ENCODE peak calls at places on chromosomes 7 and 10, in four cellular contexts. Z is BE2C, M is pancreas, X is uterus. I is an unnamed sample.

GRCh38 chr10:73874267-73875138 is at the start of gene CAMK2G:
- DNase-seq in X (peak; percentile 82), M (peak; percentile 84), Z (peak; percentile 86), I (no peak)

GRCh38 chr10:86652361-86653202 is 1.8 kb upstream of the OPN4 start:
- DNase-seq in Z (no peak), M (no peak), X (no peak), I (peak; percentile 58)

GRCh38 chr10:43897765-43898419 is 249.2 kb upstream of the ZNF32 start:
- DNase-seq in X (no peak), M (no peak), Z (no peak), I (no peak)

GRCh38 chr7:79982151-79982770 is 152.4 kb upstream of the GNAI1 start:
- DNase-seq in Z (no peak), X (no peak), M (no peak), I (no peak)

GRCh38 chr10:63521389-63522128 is at the start of gene REEP3:
- DNase-seq in Z (peak; percentile 67), X (peak; percentile 67), M (peak; percentile 54), I (peak; percentile 83)

GRCh38 chr7:155206286-155207020 is 91.2 kb upstream of the INSIG1 start:
- DNase-seq in X (peak; percentile 47), M (no peak), Z (no peak), I (no peak)

GRCh38 chr7:140005754-140006503 is 56.8 kb downstream of the PARP12 start:
- DNase-seq in M (no peak), X (no peak), Z (peak; percentile 64), I (no peak)

GRCh38 chr10:95783741-95784140 is 27.8 kb downstream of the ENTPD1 start:
- DNase-seq in M (no peak), X (no peak), Z (no peak), I (no peak)

GRCh38 chr10:95758351-95759025 is 2.5 kb downstream of the ENTPD1 start:
- DNase-seq in M (no peak), Z (no peak), X (no peak), I (no peak)

GRCh38 chr10:772227-772637 is 82.8 kb upstream of the DIP2C start:
- DNase-seq in Z (no peak), X (no peak), M (no peak), I (peak; percentile 60)

GRCh38 chr7:22806754-22807153 is 15.9 kb downstream of the TOMM7 start:
- DNase-seq in Z (no peak), X (no peak), M (no peak), I (no peak)

GRCh38 chr10:61971016-61971350 is 69.5 kb downstream of the ARID5B start:
- DNase-seq in M (no peak), Z (no peak), X (no peak), I (no peak)

GRCh38 chr7:12567015-12567414 is 3.5 kb upstream of the SCIN start:
- DNase-seq in X (no peak), M (no peak), Z (no peak), I (no peak)

GRCh38 chr7:139659922-139660316 is 117.9 kb downstream of the HIPK2 start:
- DNase-seq in X (no peak), M (peak; percentile 62), Z (no peak), I (no peak)

GRCh38 chr10:34256216-34256615 is 558.9 kb downstream of the PARD3 start:
- DNase-seq in X (no peak), Z (no peak), M (no peak), I (no peak)

GRCh38 chr10:110821508-110821907 is 50.2 kb upstream of the PDCD4 start:
- DNase-seq in X (peak; percentile 67), M (no peak), Z (no peak), I (no peak)

DNA sequence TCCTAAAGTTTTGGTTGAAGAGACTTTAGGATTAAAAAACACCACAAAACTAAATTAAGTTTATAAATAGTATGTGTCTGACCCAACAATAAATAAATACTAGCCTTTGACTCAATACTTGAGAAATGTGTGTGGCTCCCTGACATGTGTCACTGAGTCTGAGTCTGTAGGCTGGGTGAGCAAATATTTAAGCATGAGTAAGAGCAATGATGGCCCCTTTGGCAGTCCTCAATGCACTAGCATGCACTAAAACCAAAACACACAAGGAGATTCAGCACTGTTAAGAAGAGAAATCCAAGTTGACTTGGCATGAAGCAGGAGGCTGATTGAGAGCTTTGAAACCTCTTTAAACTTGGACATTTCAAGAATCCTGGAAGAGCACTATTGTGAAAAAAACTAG is 37.1 kb downstream of the CCDC71L start:
- DNase-seq in M (no peak), X (no peak), Z (no peak), I (no peak)
- TF ChIP-seq CTCF in M (no peak), X (no peak), Z (no peak), I (no peak)

DNA sequence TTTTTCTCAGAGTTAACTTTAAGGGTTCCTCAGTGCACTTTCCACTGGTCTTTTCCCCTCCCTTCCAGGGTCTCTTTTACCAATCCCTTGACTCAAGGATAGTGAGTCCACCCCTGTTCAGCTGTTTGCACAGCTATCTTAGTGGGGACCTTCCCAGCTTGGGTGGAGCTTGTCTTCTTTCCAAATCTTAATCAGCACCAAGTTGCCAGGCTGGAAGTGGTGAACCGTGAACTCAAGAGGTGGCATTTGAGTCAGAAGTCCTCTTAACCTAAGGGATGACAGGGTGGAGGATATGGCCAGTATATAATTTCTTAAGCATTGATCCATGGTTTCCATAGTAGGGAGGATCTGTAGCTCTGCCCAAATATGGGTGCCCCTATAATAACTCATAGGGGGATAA is 25.0 kb downstream of the MAPK8 start:
- DNase-seq in X (no peak), Z (no peak), M (no peak), I (no peak)
- TF ChIP-seq CTCF in X (no peak), Z (no peak), M (no peak), I (no peak)

GRCh38 chr7:102064361-102065025 is 222.2 kb upstream of the SH2B2 start:
- DNase-seq in M (no peak), X (no peak), Z (peak; percentile 73), I (no peak)

GRCh38 chr7:102068846-102069245 is 217.8 kb upstream of the SH2B2 start:
- DNase-seq in Z (no peak), X (no peak), M (no peak), I (no peak)

GRCh38 chr7:102063736-102064135 is 222.9 kb upstream of the SH2B2 start:
- DNase-seq in X (no peak), M (no peak), Z (peak; percentile 74), I (no peak)

GRCh38 chr7:102065226-102065625 is 221.4 kb upstream of the SH2B2 start:
- DNase-seq in Z (no peak), X (no peak), M (no peak), I (no peak)

DNA sequence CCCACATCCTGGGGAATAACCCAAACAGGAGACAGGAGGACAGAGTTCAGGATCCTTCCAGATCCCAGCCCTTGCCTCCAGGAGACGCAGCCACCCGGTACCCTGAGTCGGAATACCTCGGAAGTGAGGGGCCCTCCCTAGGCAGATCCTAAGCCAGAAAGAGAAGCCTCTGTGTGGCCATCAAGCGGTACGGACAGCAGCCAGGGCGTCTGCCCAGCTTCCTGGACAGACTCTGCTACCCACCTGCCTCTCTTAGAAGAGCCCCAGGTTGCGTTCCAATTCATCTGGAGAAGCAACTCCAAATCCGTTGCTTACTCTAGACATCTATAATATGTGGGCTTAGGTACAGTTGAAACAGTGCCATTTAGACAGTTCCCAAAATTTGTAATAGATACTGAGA is 220.2 kb upstream of the SH2B2 start:
- DNase-seq in Z (no peak), M (no peak), X (no peak), I (no peak)
- TF ChIP-seq CTCF in Z (no peak), M (no peak), X (no peak), I (no peak)

GRCh38 chr10:4344544-4344994 is 481.4 kb upstream of the AKR1E2 start:
- DNase-seq in X (peak; percentile 62), M (no peak), Z (no peak), I (no peak)
- TF ChIP-seq CTCF in X (no peak), M (no peak), Z (no peak), I (no peak)

DNA sequence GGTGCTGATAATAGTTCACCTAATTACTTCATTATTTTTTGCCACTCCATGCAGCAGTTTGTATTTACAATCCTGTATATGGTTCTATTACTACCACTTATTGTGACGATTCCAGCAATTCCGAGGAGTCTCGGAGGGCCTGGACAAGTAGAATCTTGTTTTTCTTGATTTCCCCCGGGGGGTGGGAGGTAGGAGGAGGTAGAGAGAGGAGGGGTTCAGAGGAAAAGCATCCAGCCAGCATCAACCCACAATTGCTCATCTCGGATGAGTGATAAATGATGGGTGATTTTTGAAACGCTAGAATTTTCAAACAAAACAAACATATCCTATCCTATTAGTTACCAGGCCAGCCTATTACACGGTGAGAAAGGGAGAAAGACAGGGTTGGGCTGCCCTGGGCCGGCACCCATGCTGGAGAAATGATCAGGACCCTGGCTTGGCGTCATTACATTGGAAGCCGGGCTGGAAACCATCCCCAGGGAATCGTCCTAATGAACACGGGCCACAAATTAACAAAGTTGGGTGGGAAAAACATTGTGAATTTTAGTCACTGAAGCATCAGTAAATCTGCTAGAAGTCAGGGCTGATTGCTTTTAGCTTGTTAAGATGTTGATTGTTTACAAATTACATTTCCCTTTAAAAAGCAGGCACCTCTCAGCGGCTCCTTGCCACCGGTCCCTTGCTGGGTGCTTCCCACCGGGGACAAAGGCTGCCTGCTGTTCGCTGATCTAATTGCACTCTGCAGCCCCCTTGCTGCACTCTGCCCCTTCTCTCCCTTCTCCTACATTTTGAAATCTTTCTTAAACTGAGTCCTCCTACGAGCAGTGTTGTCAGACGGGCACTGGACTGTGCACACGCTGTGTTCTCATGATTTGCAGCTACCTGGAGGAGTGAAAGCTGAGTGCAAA is 95.5 kb downstream of the FAM204A start:
- DNase-seq in M (no peak), Z (no peak), X (no peak), I (no peak)
- TF ChIP-seq CTCF in M (no peak), Z (no peak), X (no peak), I (no peak)

GRCh38 chr7:100159099-100159623 is 638 bp upstream of the TRAPPC14 start:
- DNase-seq in Z (no peak), X (no peak), M (no peak), I (no peak)
- TF ChIP-seq CTCF in Z (no peak), X (no peak), M (no peak), I (no peak)